ENCODE peak calls at places on chromosomes 1 and 21, in six cellular contexts. Y, J, I, L, A and X are unnamed samples.

GRCh38 chr1:114490235-114490634 is 20.8 kb downstream of the TRIM33 start:
- DNase-seq in Y (no peak), J (no peak), I (no peak), L (no peak), A (no peak), X (no peak)

GRCh38 chr1:151132676-151133338 is 13.6 kb downstream of the SEMA6C start:
- DNase-seq in Y (no peak), J (no peak), I (peak), L (no peak), A (no peak), X (no peak)

GRCh38 chr1:34743775-34744174 is 11.1 kb upstream of the GJB5 start:
- DNase-seq in Y (no peak), J (no peak), I (no peak), L (no peak), A (no peak), X (no peak)

GRCh38 chr21:42002421-42002958 is 7.7 kb downstream of the ZBTB21 start:
- DNase-seq in Y (peak), J (no peak), I (no peak), L (no peak), A (peak), X (peak)

GRCh38 chr1:19429611-19430010 is 55.7 kb downstream of the CAPZB start:
- DNase-seq in Y (no peak), J (no peak), I (no peak), L (no peak), A (no peak), X (no peak)

GRCh38 chr1:226948051-226948450 is 8.0 kb downstream of the COQ8A start:
- DNase-seq in Y (no peak), J (no peak), I (no peak), L (no peak), A (no peak), X (no peak)

GRCh38 chr1:104235141-104235540 is 485.4 kb downstream of the AMY1C start:
- DNase-seq in Y (no peak), J (no peak), I (no peak), L (no peak), A (no peak), X (no peak)

GRCh38 chr1:161905269-161905884 is 118.3 kb downstream of the OLFML2B start:
- DNase-seq in Y (peak), J (no peak), I (no peak), L (peak), A (peak), X (peak)

GRCh38 chr21:44421901-44422840 is 33.1 kb upstream of the LRRC3 start:
- DNase-seq in Y (no peak), J (no peak), I (no peak), L (no peak), A (no peak), X (no peak)

GRCh38 chr1:31501505-31501904 is 74.8 kb upstream of the TINAGL1 start:
- DNase-seq in Y (no peak), J (no peak), I (no peak), L (no peak), A (no peak), X (no peak)

GRCh38 chr1:225440380-225440957 is 12.6 kb upstream of the LBR start:
- DNase-seq in Y (no peak), J (no peak), I (no peak), L (no peak), A (no peak), X (no peak)

GRCh38 chr1:54543729-54544496 is 4.1 kb upstream of the ACOT11 start:
- DNase-seq in Y (peak), J (no peak), I (no peak), L (no peak), A (no peak), X (no peak)

GRCh38 chr1:99891997-99892396 is 41.8 kb downstream of the AGL start:
- DNase-seq in Y (no peak), J (no peak), I (no peak), L (no peak), A (no peak), X (no peak)

GRCh38 chr1:85201340-85202091 is 700 bp upstream of the SYDE2 start:
- DNase-seq in Y (peak), J (peak), I (peak), L (peak), A (no peak), X (peak)

GRCh38 chr1:226638608-226639007 is 90.0 kb downstream of the STUM start:
- DNase-seq in Y (no peak), J (no peak), I (no peak), L (peak), A (no peak), X (no peak)

GRCh38 chr1:235714205-235714897 is 64.8 kb upstream of the GNG4 start:
- DNase-seq in Y (no peak), J (no peak), I (no peak), L (no peak), A (no peak), X (no peak)

GRCh38 chr1:53197301-53198205 is 929 bp downstream of the CPT2 start:
- DNase-seq in Y (peak), J (no peak), I (no peak), L (no peak), A (no peak), X (no peak)

GRCh38 chr1:194044892-194045291 is 858.5 kb upstream of the B3GALT2 start:
- DNase-seq in Y (no peak), J (no peak), I (no peak), L (no peak), A (no peak), X (no peak)

GRCh38 chr1:67043366-67043765 is 10.6 kb downstream of the SLC35D1 start:
- DNase-seq in Y (no peak), J (no peak), I (no peak), L (no peak), A (no peak), X (no peak)

GRCh38 chr1:198776602-198777029 is 137.8 kb downstream of the PTPRC start:
- DNase-seq in Y (peak), J (peak), I (no peak), L (peak), A (no peak), X (no peak)

GRCh38 chr1:201309420-201309819 is 26.1 kb downstream of the PKP1 start:
- DNase-seq in Y (peak), J (peak), I (no peak), L (peak), A (no peak), X (peak)

GRCh38 chr1:31510853-31511789 is 65.2 kb upstream of the TINAGL1 start:
- DNase-seq in Y (no peak), J (no peak), I (no peak), L (no peak), A (no peak), X (no peak)

GRCh38 chr1:184900507-184900906 is 73.8 kb downstream of the NIBAN1 start:
- DNase-seq in Y (no peak), J (no peak), I (no peak), L (no peak), A (no peak), X (no peak)

GRCh38 chr1:93569479-93569878 is 112.2 kb downstream of the BCAR3 start:
- DNase-seq in Y (no peak), J (no peak), I (no peak), L (no peak), A (no peak), X (no peak)

GRCh38 chr1:21302747-21303715 is 12.8 kb upstream of the ECE1 start:
- DNase-seq in Y (peak), J (no peak), I (no peak), L (no peak), A (no peak), X (no peak)
- TF ChIP-seq CTCF in Y (no peak), J (no peak), I (no peak), L (no peak), A (no peak), X (no peak)

GRCh38 chr1:234538930-234539649 is 60.1 kb upstream of the TARBP1 start:
- DNase-seq in Y (no peak), J (no peak), I (no peak), L (peak), A (no peak), X (peak)

GRCh38 chr1:234535763-234536515 is 57.0 kb upstream of the TARBP1 start:
- DNase-seq in Y (peak), J (peak), I (peak), L (peak), A (no peak), X (no peak)

GRCh38 chr1:234538062-234538731 is 59.2 kb upstream of the TARBP1 start:
- DNase-seq in Y (no peak), J (no peak), I (no peak), L (no peak), A (no peak), X (no peak)

GRCh38 chr1:234536756-234537155 is 57.8 kb upstream of the TARBP1 start:
- DNase-seq in Y (no peak), J (no peak), I (no peak), L (peak), A (no peak), X (no peak)

GRCh38 chr1:234537236-234537635 is 58.3 kb upstream of the TARBP1 start:
- DNase-seq in Y (no peak), J (no peak), I (no peak), L (no peak), A (no peak), X (no peak)
- H3K4me3 ChIP-seq in Y (no peak), J (no peak), I (no peak), L (no peak), A (no peak), X (no peak)

DNA sequence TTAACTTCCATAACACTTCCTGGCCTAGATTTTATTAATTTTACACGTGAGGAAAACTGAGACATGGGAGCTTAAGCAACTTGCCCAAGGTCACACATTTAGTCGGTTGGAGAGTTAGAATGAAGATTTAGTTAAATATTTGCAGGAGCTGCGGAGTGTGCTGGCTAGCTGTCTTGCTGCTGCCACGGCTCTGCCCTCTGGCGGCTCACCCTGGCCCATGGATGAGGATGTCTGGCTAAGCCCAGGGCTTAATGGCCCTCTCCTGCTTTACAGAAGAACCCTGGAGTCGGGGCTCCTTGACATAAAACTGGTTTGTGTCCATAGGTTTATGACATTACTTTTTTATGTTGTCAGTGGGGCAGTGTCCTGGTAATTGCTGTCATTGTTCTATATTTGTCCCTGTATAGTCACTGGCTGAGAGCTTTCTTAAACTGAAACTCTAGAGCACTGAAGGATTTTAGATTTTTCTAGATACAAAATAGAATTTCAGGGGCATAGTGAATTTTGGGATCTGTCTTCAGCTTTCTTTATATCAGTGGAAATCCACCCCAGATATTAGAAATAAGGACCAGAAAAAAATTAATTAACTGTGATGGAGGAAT is 88.9 kb upstream of the WLS start:
- DNase-seq in Y (peak), J (peak), I (peak), L (peak), A (no peak), X (peak)
- TF ChIP-seq CTCF in Y (peak), J (peak), I (peak), L (peak), A (no peak), X (peak)

GRCh38 chr21:23887709-23888303 is 1719.5 kb downstream of the MRPL39 start:
- DNase-seq in Y (no peak), J (no peak), I (no peak), L (no peak), A (no peak), X (peak)
- H3K4me3 ChIP-seq in Y (no peak), J (no peak), I (no peak), L (no peak), A (no peak), X (peak)

GRCh38 chr1:91617242-91617837 is 116.7 kb downstream of the CDC7 start:
- DNase-seq in Y (peak), J (no peak), I (peak), L (peak), A (no peak), X (peak)
- TF ChIP-seq CTCF in Y (peak), J (no peak), I (no peak), L (no peak), A (peak), X (peak)

DNA sequence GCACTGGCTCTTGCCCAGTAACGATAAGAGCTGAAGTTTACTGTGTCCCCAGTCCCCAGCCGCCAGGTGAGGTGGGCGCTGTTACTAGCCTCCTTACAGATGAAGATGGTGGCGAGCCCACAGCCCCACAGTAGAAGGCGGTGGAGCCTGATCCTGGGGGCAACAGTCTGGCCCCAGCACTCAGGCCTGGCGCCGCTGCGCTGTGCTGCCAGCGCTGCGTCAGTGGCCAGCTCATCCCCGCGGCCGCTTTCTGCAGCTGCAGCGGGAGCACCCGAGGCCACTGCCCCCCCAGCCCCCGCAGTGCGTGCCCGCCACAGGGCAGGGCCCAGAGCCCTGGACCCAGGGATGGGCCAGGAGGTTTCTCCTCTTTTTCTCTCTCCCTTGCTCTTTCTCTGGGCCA is 13.3 kb downstream of the H6PD start:
- DNase-seq in Y (no peak), J (no peak), I (no peak), L (no peak), A (no peak), X (no peak)
- H3K4me3 ChIP-seq in Y (no peak), J (no peak), I (no peak), L (no peak), A (no peak), X (no peak)

GRCh38 chr1:187725216-187725615 is 896.5 kb downstream of the PLA2G4A start:
- DNase-seq in Y (no peak), J (no peak), I (no peak), L (no peak), A (no peak), X (no peak)
- TF ChIP-seq CTCF in Y (no peak), J (no peak), I (no peak), L (no peak), A (no peak), X (no peak)

GRCh38 chr1:240441684-240442083 is 170.3 kb downstream of the GREM2 start:
- DNase-seq in Y (no peak), J (no peak), I (no peak), L (no peak), A (no peak), X (no peak)
- H3K4me3 ChIP-seq in Y (no peak), J (no peak), I (no peak), L (no peak), A (no peak), X (no peak)

GRCh38 chr1:155061381-155062150 is 2.0 kb upstream of the EFNA4 start:
- DNase-seq in Y (peak), J (peak), I (peak), L (peak), A (peak), X (peak)

GRCh38 chr1:155057104-155057503 is 6.0 kb downstream of the ADAM15 start:
- DNase-seq in Y (no peak), J (no peak), I (no peak), L (no peak), A (no peak), X (no peak)

GRCh38 chr1:155060736-155061135 is 2.8 kb upstream of the EFNA4 start:
- DNase-seq in Y (no peak), J (no peak), I (no peak), L (no peak), A (no peak), X (no peak)

GRCh38 chr1:155053531-155054105 is 2.5 kb downstream of the ADAM15 start:
- DNase-seq in Y (no peak), J (no peak), I (no peak), L (no peak), A (no peak), X (no peak)

DNA sequence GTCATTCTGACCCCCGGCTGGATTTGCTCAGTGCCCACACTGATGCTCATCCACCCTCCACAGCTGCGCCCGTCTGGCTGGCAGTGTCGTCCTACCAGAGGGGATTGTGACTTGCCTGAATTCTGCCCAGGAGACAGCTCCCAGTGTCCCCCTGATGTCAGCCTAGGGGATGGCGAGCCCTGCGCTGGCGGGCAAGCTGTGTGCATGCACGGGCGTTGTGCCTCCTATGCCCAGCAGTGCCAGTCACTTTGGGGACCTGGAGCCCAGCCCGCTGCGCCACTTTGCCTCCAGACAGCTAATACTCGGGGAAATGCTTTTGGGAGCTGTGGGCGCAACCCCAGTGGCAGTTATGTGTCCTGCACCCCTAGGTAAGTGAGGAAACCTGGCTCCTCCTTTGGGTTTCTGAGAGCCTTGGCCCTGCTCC is 5.7 kb upstream of the EFNA4 start:
- DNase-seq in Y (no peak), J (no peak), I (no peak), L (no peak), A (no peak), X (no peak)
- TF ChIP-seq CTCF in Y (peak), J (no peak), I (no peak), L (no peak), A (peak), X (peak)